ENCODE peak calls at places on chromosomes 4 and X, in four cellular contexts. Z, W, T and B are unnamed samples.

GRCh38 chr4:158033416-158033863 is 139.4 kb downstream of the GASK1B start:
- DNase-seq in Z (peak), W (no peak), T (peak), B (no peak)

GRCh38 chr4:66178901-66179300 is 508.6 kb upstream of the EPHA5 start:
- DNase-seq in Z (peak), W (no peak), T (peak), B (no peak)

GRCh38 chr4:122842984-122843531 is 16.4 kb downstream of the FGF2 start:
- DNase-seq in Z (no peak), W (no peak), T (peak), B (no peak)

GRCh38 chr4:183098723-183099536 is at the start of gene WWC2:
- DNase-seq in Z (peak), W (peak), T (peak), B (peak)

GRCh38 chrX:40097101-40097491 is 662 bp downstream of the BCOR start:
- DNase-seq in Z (no peak), W (no peak), T (no peak), B (peak)

GRCh38 chr4:70996014-70996353 is 2.5 kb downstream of the DCK start:
- DNase-seq in Z (no peak), W (no peak), T (no peak), B (no peak)

GRCh38 chr4:72286185-72286584 is 254.4 kb downstream of the NPFFR2 start:
- DNase-seq in Z (peak), W (no peak), T (peak), B (no peak)

GRCh38 chrX:68488657-68489056 is 10.2 kb upstream of the YIPF6 start:
- DNase-seq in Z (no peak), W (peak), T (peak), B (no peak)

GRCh38 chrX:111365770-111366325 is 46.1 kb downstream of the DCX start:
- DNase-seq in Z (no peak), W (no peak), T (no peak), B (no peak)

GRCh38 chr4:171517883-171518282 is 295.3 kb upstream of the GALNTL6 start:
- DNase-seq in Z (no peak), W (no peak), T (no peak), B (no peak)

GRCh38 chr4:158824425-158825274 is 55.8 kb downstream of the FNIP2 start:
- DNase-seq in Z (peak), W (no peak), T (no peak), B (no peak)

GRCh38 chr4:82437285-82438005 is 7.1 kb downstream of the ENOPH1 start:
- DNase-seq in Z (no peak), W (no peak), T (no peak), B (no peak)

GRCh38 chr4:168097161-168097560 is 4.8 kb downstream of the ANXA10 start:
- DNase-seq in Z (no peak), W (no peak), T (no peak), B (no peak)

GRCh38 chr4:139655116-139655515 is 10.5 kb upstream of the MGST2 start:
- DNase-seq in Z (peak), W (no peak), T (peak), B (no peak)
- TF ChIP-seq CTCF in Z (peak), W (peak), T (peak), B (no peak)

GRCh38 chrX:137428777-137429564 is 137.0 kb upstream of the ZIC3 start:
- DNase-seq in Z (no peak), W (no peak), T (no peak), B (no peak)
- TF ChIP-seq CTCF in Z (peak), W (no peak), T (no peak), B (no peak)

GRCh38 chr4:134470544-134470943 is 269.0 kb upstream of the PABPC4L start:
- DNase-seq in Z (no peak), W (peak), T (peak), B (no peak)
- TF ChIP-seq CTCF in Z (peak), W (peak), T (peak), B (no peak)

DNA sequence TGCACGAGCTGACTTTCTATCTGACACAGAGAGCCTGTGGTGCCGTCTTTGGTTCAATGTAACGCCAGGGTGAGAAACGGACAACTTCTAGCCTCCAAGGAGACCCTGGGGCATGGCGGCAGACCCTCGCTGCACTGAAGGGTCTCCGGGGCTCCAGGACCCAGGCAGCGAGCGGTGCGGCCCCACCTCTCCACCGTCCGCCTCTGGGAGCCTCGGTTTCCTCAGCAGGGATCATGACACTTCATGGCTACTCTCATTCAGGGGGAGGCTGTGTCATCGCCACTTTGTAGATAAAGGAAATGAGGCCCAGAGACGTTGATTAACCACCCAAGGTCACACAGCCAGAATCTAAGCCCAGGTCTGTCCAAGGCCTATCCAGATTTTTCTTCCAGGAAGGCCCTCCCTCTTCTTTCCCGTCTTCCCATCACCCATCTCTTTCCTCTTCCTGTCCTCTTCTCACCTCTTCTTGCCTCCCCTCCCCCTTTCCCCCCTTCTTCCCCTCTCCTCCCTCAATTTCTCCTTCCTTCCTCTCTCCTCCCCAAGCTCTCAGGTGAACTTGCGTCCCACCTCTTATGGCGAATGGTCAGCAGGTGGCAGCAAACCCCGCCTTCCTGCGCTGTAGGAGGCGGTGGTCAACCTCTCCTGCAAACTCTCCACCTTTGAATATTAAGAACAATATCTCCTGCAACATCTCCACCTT is 69.3 kb upstream of the HMX1 start:
- DNase-seq in Z (no peak), W (peak), T (peak), B (no peak)
- TF ChIP-seq CTCF in Z (no peak), W (no peak), T (peak), B (no peak)

DNA sequence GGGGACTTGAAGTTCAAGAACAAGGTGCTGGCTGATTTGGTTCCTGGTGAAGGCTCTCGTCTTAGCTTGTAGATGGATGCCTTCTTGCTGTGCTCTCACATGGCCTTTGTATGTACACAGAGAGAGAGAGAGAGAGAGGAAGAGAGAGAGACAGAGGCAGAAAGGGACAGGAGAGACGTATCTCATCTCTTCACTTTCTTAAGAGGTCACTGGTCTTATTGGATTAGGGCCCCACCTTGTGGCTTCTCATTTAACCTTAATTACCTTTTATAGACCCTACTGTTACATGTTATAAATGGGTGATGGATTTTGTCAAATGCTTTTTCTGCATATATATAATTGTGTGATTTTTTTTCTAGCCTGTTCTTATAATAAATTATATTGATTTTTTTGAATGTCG is 1444.2 kb downstream of the ADGRL3 start:
- DNase-seq in Z (peak), W (no peak), T (peak), B (no peak)
- TF ChIP-seq CTCF in Z (no peak), W (no peak), T (peak), B (no peak)

DNA sequence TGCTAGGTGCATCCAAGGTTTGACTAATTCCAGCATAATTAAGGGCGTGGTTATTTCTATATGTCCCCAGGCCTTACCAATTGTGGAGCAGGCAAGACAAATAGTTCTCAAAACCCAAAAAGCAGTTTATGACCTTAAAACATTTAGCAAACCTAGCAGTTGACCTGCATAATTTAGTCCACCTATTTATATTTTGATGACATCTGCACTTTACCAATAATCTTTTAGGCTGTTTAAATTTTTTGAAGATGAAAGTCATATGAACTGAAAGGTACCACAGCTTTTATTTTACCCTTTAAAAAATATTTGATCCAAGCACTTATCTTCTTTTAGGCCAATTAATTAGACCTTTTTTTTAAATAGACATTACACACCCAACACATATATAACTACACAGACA is 9.8 kb upstream of the ASIC5 start:
- DNase-seq in Z (no peak), W (no peak), T (no peak), B (no peak)
- TF ChIP-seq CTCF in Z (no peak), W (no peak), T (no peak), B (no peak)